ENCODE peak calls at places on chromosomes 1 and 21, in six cellular contexts. S is bronchial epithelial cell, D is uterus, Z is neural progenitor cell, F is astrocyte of the cerebellum, N is heart left ventricle. Y is an unnamed sample.

GRCh38 chr1:209516771-209517471 is 66.6 kb upstream of the CAMK1G start:
- DNase-seq in N (no peak), F (no peak), Z (peak; percentile 72), S (no peak), D (no peak), Y (no peak)

GRCh38 chr1:167766538-167766937 is 44.8 kb downstream of the MPZL1 start:
- DNase-seq in N (no peak), S (peak; percentile 47), Z (no peak), F (no peak), D (no peak), Y (no peak)

GRCh38 chr21:36847189-36847588 is 119.3 kb downstream of the HLCS start:
- DNase-seq in N (no peak), S (peak; percentile 88), Z (no peak), F (peak; percentile 50), D (no peak), Y (peak; percentile 47)

GRCh38 chr1:31377361-31377863 is 4.5 kb upstream of the FABP3 start:
- DNase-seq in Z (no peak), N (no peak), D (no peak), F (no peak), S (no peak), Y (no peak)

GRCh38 chr1:39462074-39462473 is 29.4 kb upstream of the BMP8A start:
- DNase-seq in D (no peak), N (no peak), Z (no peak), F (no peak), S (no peak), Y (no peak)

GRCh38 chr1:26887125-26887524 is 3.0 kb downstream of the GPN2 start:
- DNase-seq in D (no peak), Z (peak; percentile 51), F (peak; percentile 20), N (no peak), S (peak; percentile 41), Y (no peak)

GRCh38 chr1:2322065-2322571 is 69.2 kb downstream of the MORN1 start:
- DNase-seq in S (peak; percentile 21), N (peak; percentile 74), F (peak; percentile 93), Z (peak; percentile 89), D (peak; percentile 90), Y (peak; percentile 54)

GRCh38 chr1:119081267-119081666 is 59.2 kb downstream of the WARS2 start:
- DNase-seq in Z (no peak), N (no peak), F (peak; percentile 90), S (no peak), D (no peak), Y (no peak)

GRCh38 chr1:156368889-156369684 is at the start of gene RHBG:
- DNase-seq in Z (peak; percentile 78), D (no peak), S (peak; percentile 35), F (no peak), N (peak; percentile 16), Y (no peak)

GRCh38 chr1:220077887-220078286 is 11.7 kb downstream of the BPNT1 start:
- DNase-seq in Z (no peak), D (no peak), F (no peak), S (no peak), N (no peak), Y (no peak)

GRCh38 chr1:226001852-226002666 is 2.9 kb upstream of the SDE2 start:
- DNase-seq in F (no peak), D (no peak), N (peak; percentile 81), S (no peak), Z (no peak), Y (no peak)

GRCh38 chr1:179298952-179299351 is 5.4 kb downstream of the SOAT1 start:
- DNase-seq in Z (no peak), D (no peak), S (no peak), N (no peak), F (no peak), Y (no peak)

GRCh38 chr1:23930861-23931471 is 17.8 kb upstream of the CNR2 start:
- DNase-seq in S (peak; percentile 83), F (no peak), D (no peak), N (no peak), Z (no peak), Y (peak; percentile 67)

GRCh38 chr1:5297199-5297877 is 642.9 kb downstream of the AJAP1 start:
- DNase-seq in Z (no peak), S (no peak), F (no peak), D (peak; percentile 17), N (peak; percentile 27), Y (no peak)

GRCh38 chr1:47995306-47996050 is 1.7 kb downstream of the TRABD2B start:
- DNase-seq in F (no peak), S (peak; percentile 76), N (no peak), Z (no peak), D (no peak), Y (no peak)

GRCh38 chr1:155079487-155080249 is 1.0 kb downstream of the EFNA3 start:
- DNase-seq in D (no peak), F (no peak), N (no peak), S (no peak), Z (peak; percentile 46), Y (no peak)

GRCh38 chr1:171833091-171833822 is 8.0 kb upstream of the DNM3 start:
- DNase-seq in Z (no peak), F (no peak), D (no peak), S (peak; percentile 15), N (no peak), Y (no peak)

GRCh38 chr1:220551718-220552117 is 23.8 kb downstream of the MARK1 start:
- DNase-seq in F (no peak), D (no peak), S (no peak), N (no peak), Z (no peak), Y (no peak)

GRCh38 chr1:162003825-162004205 is 19.9 kb downstream of the OLFML2B start:
- DNase-seq in Z (no peak), S (peak; percentile 86), D (no peak), F (peak; percentile 91), N (peak; percentile 39), Y (peak; percentile 75)
- H3K4me3 ChIP-seq in Z (no peak overlapping the region), S (no peak overlapping the region), D (no peak overlapping the region), F (peak overlapping the region; percentile 4), N (no peak overlapping the region), Y (no peak overlapping the region)

DNA sequence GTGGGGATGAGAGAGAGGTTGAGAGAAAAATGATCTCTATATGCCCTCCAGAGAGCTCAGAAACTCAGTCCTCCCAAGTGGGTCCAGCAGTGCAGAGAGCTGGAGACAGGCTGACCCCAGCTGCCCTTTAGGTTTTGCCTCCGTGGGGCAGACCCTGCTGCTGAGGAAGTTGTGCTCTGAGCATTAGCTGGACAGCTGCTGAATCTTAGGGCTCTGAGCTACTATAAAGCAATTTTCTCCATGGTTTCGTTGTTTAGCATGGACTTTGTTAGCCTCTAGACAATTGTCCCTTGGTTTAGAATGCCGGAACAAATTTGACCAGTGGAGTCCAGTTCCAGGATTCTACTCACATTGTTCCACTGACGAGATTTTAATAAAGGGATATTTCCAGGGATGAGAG is 22.1 kb downstream of the BATF3 start:
- DNase-seq in N (no peak), Z (no peak), S (no peak), D (no peak), F (no peak), Y (no peak)
- TF ChIP-seq CTCF in N (no peak), Z (no peak), S (no peak), D (no peak), F (no peak), Y (no peak)

GRCh38 chr1:224430511-224431113 is 4.0 kb downstream of the WDR26 start:
- DNase-seq in S (peak; percentile 74), F (peak; percentile 55), Z (no peak), D (no peak), N (peak; percentile 30), Y (no peak)
- H3K4me3 ChIP-seq in S (no peak overlapping the region), F (peak overlapping the region; percentile 23), Z (no peak overlapping the region), D (no peak overlapping the region), N (peak overlapping the region; percentile 18), Y (peak overlapping the region; percentile 2)

DNA sequence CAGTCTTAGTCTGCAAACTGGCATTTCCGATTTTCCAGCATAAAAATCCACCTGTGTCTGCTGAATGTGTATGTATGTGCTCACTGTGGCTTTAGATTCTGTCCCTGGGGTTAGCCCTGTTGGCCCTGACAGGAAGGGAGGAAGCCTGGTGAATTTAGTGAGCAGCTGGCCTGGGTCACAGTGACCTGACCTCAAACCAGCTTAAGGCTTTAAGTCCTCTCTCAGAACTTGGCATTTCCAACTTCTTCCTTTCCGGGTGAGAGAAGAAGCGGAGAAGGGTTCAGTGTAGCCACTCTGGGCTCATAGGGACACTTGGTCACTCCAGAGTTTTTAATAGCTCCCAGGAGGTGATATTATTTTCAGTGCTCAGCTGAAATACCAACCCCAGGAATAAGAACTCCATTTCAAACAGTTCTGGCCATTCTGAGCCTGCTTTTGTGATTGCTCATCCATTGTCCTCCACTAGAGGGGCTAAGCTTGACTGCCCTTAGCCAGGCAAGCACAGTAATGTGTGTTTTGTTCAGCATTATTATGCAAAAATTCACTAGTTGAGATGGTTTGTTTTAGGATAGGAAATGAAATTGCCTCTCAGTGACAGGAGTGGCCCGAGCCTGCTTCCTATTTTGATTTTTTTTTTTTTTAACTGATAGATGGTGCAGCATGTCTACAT is 2.5 kb upstream of the OLFML3 start:
- DNase-seq in S (peak; percentile 16), D (no peak), N (no peak), Z (peak; percentile 77), F (peak; percentile 44), Y (no peak)
- TF ChIP-seq CTCF in S (peak; percentile 13), D (no peak), N (peak; percentile 47), Z (peak; percentile 62), F (peak; percentile 87), Y (peak; percentile 65)

DNA sequence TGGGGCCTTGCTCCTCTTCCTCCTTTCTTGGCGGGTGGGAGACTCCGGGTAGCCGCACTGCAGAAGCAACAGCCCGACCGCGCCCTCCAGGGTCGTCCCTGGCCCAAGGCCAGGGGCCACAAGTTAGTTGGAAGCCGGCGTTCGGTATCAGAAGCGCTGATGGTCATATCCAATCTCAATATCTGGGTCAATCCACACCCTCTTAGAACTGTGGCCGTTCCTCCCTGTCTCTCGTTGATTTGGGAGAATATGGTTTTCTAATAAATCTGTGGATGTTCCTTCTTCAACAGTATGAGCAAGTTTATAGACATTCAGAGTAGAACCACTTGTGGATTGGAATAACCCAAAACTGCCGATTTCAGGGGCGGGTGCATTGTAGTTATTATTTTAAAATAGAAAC is 2.5 kb downstream of the OLIG2 start:
- DNase-seq in S (no peak), D (no peak), N (no peak), Z (no peak), F (no peak), Y (no peak)
- H3K4me3 ChIP-seq in S (no peak overlapping the region), D (no peak overlapping the region), N (no peak overlapping the region), Z (no peak overlapping the region), F (no peak overlapping the region), Y (no peak overlapping the region)

DNA sequence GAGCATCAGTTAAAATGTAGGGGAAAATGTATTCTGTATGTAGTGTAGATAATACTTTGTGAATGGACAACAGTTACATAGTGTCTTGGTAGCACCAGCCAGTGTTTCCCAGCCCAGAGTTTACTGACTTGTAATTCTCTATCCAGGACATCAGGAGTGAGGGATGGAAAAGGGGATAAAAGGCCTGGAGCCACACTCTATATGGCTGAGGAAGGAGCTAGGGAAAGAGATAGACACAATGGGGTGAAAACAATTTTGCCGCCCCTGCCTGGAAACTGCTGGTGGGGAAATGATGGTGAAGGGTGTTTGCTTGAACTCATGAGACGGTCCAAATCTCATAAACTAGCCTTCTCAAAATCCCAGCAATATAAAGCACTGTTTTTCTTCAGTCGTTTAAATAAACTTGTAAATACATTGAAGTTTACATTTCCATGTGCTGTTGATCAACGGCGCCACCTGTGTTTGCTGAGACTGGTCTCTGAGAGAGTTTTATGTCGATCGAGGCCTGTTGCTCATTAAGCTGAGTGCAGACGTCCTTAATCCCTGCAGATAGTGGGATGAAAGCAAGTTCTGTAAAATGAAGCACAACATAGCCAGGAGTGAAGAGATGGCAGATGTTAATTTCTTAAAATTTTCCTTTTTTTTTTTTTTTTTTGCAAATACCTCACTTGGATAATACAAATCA is 27.9 kb upstream of the AGO1 start:
- DNase-seq in S (no peak), Z (peak; percentile 21), D (no peak), N (no peak), F (no peak), Y (no peak)
- TF ChIP-seq CTCF in S (no peak), Z (peak; percentile 33), D (no peak), N (no peak), F (no peak), Y (no peak)